ENCODE peak calls at places on chromosomes 7 and 10, in ten cellular contexts. J is A549; M is upper lobe of right lung; L is heart right ventricle; D is transverse colon; G is neural progenitor cell; Z is left ventricle myocardium inferior; F is lower lobe of right lung; Y is neuronal stem cell; A is CD4-positive, alpha-beta memory T cell. I is an unnamed sample. For H3K9me3 and H3K4me1, the result is how much of the 10 kb centered on the place peaks cover.

GRCh38 chr10:94423627-94424026 is 21.3 kb downstream of the TBC1D12 start:
- DNase-seq in J (no peak), M (no peak), L (no peak), D (no peak), G (no peak), Z (no peak), F (no peak), Y (no peak), A (no peak), I (no peak)

GRCh38 chr10:97422921-97423420 is 3.0 kb upstream of the PGAM1 start:
- DNase-seq in J (no peak), M (no peak), L (no peak), D (no peak), G (no peak), Z (no peak), F (no peak), Y (no peak), A (no peak), I (no peak)

GRCh38 chr10:84269773-84270172 is 24.9 kb downstream of the RGR start:
- DNase-seq in J (no peak), M (no peak), L (no peak), D (no peak), G (no peak), Z (no peak), F (no peak), Y (no peak), A (no peak), I (peak)

GRCh38 chr7:72504057-72504456 is 91.9 kb upstream of the CALN1 start:
- DNase-seq in J (no peak), M (no peak), L (no peak), D (no peak), G (no peak), Z (no peak), F (no peak), Y (no peak), A (no peak), I (no peak)

GRCh38 chr7:96327429-96327828 is 5.5 kb upstream of the SLC25A13 start:
- DNase-seq in J (no peak), M (no peak), L (no peak), D (peak), G (no peak), Z (no peak), F (no peak), Y (no peak), A (no peak), I (no peak)

GRCh38 chr10:12657489-12657888 is 308.1 kb downstream of the CAMK1D start:
- DNase-seq in J (no peak), M (no peak), L (no peak), D (no peak), G (no peak), Z (no peak), F (no peak), Y (no peak), A (no peak), I (no peak)

GRCh38 chr7:151083071-151083823 is at the start of gene TMUB1:
- DNase-seq in J (peak), M (peak), L (peak), D (peak), G (peak), Z (peak), F (peak), Y (no peak), A (peak), I (peak)

GRCh38 chr7:621572-622285 is 102.1 kb upstream of the PDGFA start:
- DNase-seq in J (no peak), M (peak), L (no peak), D (peak), G (no peak), Z (no peak), F (no peak), Y (no peak), A (no peak), I (no peak)

GRCh38 chr10:75014516-75015230 is 96.8 kb upstream of the SAMD8 start:
- DNase-seq in J (no peak), M (no peak), L (no peak), D (no peak), G (no peak), Z (no peak), F (no peak), Y (no peak), A (peak), I (no peak)

GRCh38 chr10:128642502-128642901 is 516.3 kb upstream of the MKI67 start:
- DNase-seq in J (no peak), M (no peak), L (no peak), D (no peak), G (no peak), Z (no peak), F (no peak), Y (no peak), A (no peak), I (no peak)

GRCh38 chr10:69449841-69450240 is 1.4 kb upstream of the TSPAN15 start:
- DNase-seq in J (peak), M (peak), L (peak), D (peak), G (peak), Z (no peak), F (peak), Y (peak), A (peak), I (peak)

GRCh38 chr7:93171606-93172226 is 23.5 kb upstream of the SAMD9L start:
- DNase-seq in J (no peak), M (no peak), L (no peak), D (no peak), G (no peak), Z (no peak), F (no peak), Y (no peak), A (no peak), I (no peak)

GRCh38 chr10:12045610-12046009 is 3.0 kb upstream of the UPF2 start:
- DNase-seq in J (no peak), M (no peak), L (no peak), D (no peak), G (no peak), Z (no peak), F (no peak), Y (no peak), A (no peak), I (no peak)

GRCh38 chr10:99394256-99394655 is 36.2 kb downstream of the GOT1 start:
- DNase-seq in J (no peak), M (no peak), L (no peak), D (no peak), G (no peak), Z (no peak), F (no peak), Y (no peak), A (no peak), I (no peak)

GRCh38 chr7:139860090-139860773 is 31.2 kb downstream of the TBXAS1 start:
- DNase-seq in J (no peak), M (peak), L (no peak), D (peak), G (no peak), Z (peak), F (peak), Y (no peak), A (no peak), I (no peak)

GRCh38 chr7:50821457-50821977 is 38.8 kb upstream of the GRB10 start:
- DNase-seq in J (peak), M (no peak), L (no peak), D (no peak), G (peak), Z (no peak), F (no peak), Y (no peak), A (no peak), I (no peak)

GRCh38 chr10:37976091-37976879 is at the start of gene ZNF25:
- DNase-seq in J (peak), M (peak), L (peak), D (peak), G (peak), Z (peak), F (peak), Y (peak), A (peak), I (peak)

GRCh38 chr10:49176310-49177268 is 11.6 kb downstream of the TMEM273 start:
- DNase-seq in J (no peak), M (no peak), L (peak), D (no peak), G (no peak), Z (peak), F (no peak), Y (no peak), A (no peak), I (no peak)

GRCh38 chr7:30224511-30225031 is 59.8 kb upstream of the ZNRF2 start:
- DNase-seq in J (no peak), M (no peak), L (no peak), D (no peak), G (no peak), Z (no peak), F (peak), Y (no peak), A (no peak), I (peak)

GRCh38 chr7:129262333-129262732 is 37.5 kb downstream of the AHCYL2 start:
- DNase-seq in J (no peak), M (no peak), L (no peak), D (no peak), G (no peak), Z (no peak), F (no peak), Y (no peak), A (no peak), I (peak)

GRCh38 chr7:94008537-94008936 is 4.4 kb upstream of the BET1 start:
- DNase-seq in J (no peak), M (no peak), L (no peak), D (no peak), G (no peak), Z (no peak), F (no peak), Y (no peak), A (no peak), I (no peak)

GRCh38 chr10:87860156-87860795 is 3.1 kb downstream of the KLLN start:
- DNase-seq in J (peak), M (no peak), L (peak), D (no peak), G (peak), Z (no peak), F (no peak), Y (no peak), A (peak), I (no peak)

GRCh38 chr10:87862644-87863101 is 660 bp downstream of the KLLN start:
- DNase-seq in J (no peak), M (no peak), L (no peak), D (no peak), G (peak), Z (no peak), F (no peak), Y (no peak), A (no peak), I (no peak)

GRCh38 chr10:87861566-87861952 is 1.8 kb downstream of the KLLN start:
- DNase-seq in J (no peak), M (peak), L (peak), D (peak), G (peak), Z (peak), F (peak), Y (no peak), A (no peak), I (no peak)

GRCh38 chr10:87861953-87862643 is 1.2 kb downstream of the KLLN start:
- DNase-seq in J (peak), M (peak), L (peak), D (peak), G (peak), Z (peak), F (peak), Y (peak), A (peak), I (peak)

GRCh38 chr10:87861034-87861433 is 2.3 kb downstream of the KLLN start:
- DNase-seq in J (no peak), M (no peak), L (no peak), D (no peak), G (no peak), Z (no peak), F (no peak), Y (no peak), A (no peak), I (no peak)
- H3K4me3 ChIP-seq in J (no peak), M (peak), L (peak), D (no peak), G (peak), Z (peak), F (peak), Y (no peak), A (no peak), I (no peak)

DNA sequence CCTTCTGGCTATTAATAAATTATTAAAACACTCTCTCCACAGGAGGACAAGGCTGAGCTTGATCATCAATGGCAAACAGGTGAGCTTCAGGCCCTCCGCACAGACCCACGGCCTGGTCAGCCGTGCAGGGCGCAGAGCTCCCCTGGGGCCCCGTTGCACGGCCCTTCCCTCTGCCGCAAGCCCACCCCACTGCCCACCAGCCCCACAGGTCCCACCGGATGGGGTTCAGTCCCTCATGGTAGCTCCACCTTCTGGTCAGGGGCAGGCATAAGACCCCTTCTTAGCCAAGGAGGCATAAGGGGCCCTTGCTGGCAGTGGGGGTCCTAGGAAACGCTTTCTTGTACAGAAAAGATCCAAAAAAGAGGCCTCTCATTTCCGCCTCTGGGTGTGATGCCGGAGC is 84.6 kb downstream of the MAD1L1 start:
- DNase-seq in J (no peak), M (no peak), L (no peak), D (no peak), G (peak), Z (no peak), F (no peak), Y (no peak), A (no peak), I (no peak)
- H3K9me3 ChIP-seq in J (under half), M (under half), L (under half), D (under half), G (under half), Z (under half), F (under half), Y (under half), A (under half), I (under half)

DNA sequence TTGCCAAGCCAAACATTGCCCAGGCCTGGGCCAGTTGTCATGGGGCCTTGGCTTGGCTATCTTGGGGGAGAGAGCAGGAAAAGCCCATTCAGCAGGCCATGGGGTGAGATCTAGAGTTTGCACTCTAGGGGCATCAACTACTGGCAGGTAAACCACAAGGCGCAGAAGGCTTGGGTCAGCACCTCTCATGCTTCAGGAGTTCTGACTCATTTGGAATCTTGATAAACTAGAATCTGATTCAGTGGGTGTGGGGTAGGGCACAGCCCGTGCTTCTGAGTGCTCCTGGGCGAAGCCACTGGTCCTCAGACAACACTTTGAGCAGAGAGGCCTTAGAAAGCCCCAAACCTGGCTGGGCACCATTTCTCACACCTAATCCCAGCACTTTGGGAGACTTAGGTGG is 81.1 kb downstream of the RGS10 start:
- DNase-seq in J (no peak), M (no peak), L (no peak), D (no peak), G (no peak), Z (no peak), F (no peak), Y (no peak), A (no peak), I (no peak)
- H3K4me1 ChIP-seq in J (under half), M (under half), L (under half), D (under half), G (under half), Z (under half), F (under half), Y (under half), A (under half), I (under half)

DNA sequence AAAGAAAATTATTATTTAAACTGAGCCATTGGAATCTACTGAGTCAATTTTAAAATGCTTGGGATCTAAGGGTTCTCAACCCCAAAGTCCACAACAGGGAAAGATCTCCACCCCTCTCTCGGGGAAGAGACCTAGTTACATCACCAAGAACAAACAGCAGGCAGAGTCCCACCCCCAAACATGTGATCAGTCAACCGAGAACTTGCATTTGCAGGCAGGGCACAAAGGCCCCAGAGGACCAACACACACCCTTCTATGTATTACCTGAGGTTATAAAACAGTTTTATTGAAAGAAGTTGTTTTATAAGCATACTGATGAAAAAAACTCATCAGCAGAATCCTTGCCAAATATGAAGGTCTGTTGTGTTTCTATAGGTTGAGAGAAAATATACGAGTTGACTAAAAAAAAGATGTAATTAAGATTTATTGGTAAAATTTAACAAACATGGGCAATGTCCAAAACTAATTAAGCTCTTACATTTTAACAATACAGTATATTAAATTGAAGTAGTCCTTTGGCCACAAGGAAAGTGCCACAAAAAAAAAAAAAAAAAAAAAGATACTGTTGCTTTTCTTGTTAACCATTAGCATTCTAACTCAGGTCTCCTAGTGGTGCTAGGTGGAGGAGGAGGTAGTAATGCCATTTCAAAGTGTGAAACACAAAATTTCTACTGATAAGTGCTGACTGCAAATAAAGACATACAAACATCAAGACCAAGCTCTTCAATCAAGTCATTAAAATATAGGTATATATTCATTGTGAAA is 975 bp upstream of the USP54 start:
- DNase-seq in J (peak), M (peak), L (peak), D (peak), G (peak), Z (peak), F (peak), Y (peak), A (no peak), I (peak)
- H3K4me3 ChIP-seq in J (peak), M (peak), L (no peak), D (no peak), G (peak), Z (peak), F (peak), Y (no peak), A (no peak), I (peak)

GRCh38 chr7:138538518-138538917 is 78.5 kb downstream of the TRIM24 start:
- DNase-seq in J (no peak), M (no peak), L (no peak), D (no peak), G (no peak), Z (no peak), F (no peak), Y (no peak), A (no peak), I (no peak)
- H3K9me3 ChIP-seq in J (under half), M (under half), L (under half), D (under half), G (under half), Z (under half), F (under half), Y (under half), A (under half), I (under half)

GRCh38 chr10:132461103-132461682 is 64.2 kb downstream of the PWWP2B start:
- DNase-seq in J (no peak), M (no peak), L (no peak), D (no peak), G (no peak), Z (peak), F (no peak), Y (no peak), A (no peak), I (no peak)
- H3K4me1 ChIP-seq in J (under half), M (under half), L (under half), D (half or more), G (under half), Z (half or more), F (under half), Y (under half), A (under half), I (under half)

GRCh38 chr10:86366902-86367338 is 325 bp upstream of the GRID1 start:
- DNase-seq in J (no peak), M (no peak), L (no peak), D (no peak), G (no peak), Z (no peak), F (no peak), Y (no peak), A (no peak), I (peak)
- H3K4me3 ChIP-seq in J (peak), M (peak), L (peak), D (peak), G (peak), Z (peak), F (peak), Y (peak), A (no peak), I (peak)

GRCh38 chr10:3511483-3511882 is 273.5 kb downstream of the KLF6 start:
- DNase-seq in J (no peak), M (no peak), L (no peak), D (no peak), G (no peak), Z (no peak), F (no peak), Y (no peak), A (no peak), I (no peak)

GRCh38 chr10:3516626-3517255 is 268.3 kb downstream of the KLF6 start:
- DNase-seq in J (no peak), M (no peak), L (no peak), D (no peak), G (no peak), Z (no peak), F (no peak), Y (no peak), A (no peak), I (no peak)

GRCh38 chr10:3512263-3512662 is 272.7 kb downstream of the KLF6 start:
- DNase-seq in J (no peak), M (no peak), L (no peak), D (no peak), G (no peak), Z (no peak), F (no peak), Y (no peak), A (no peak), I (no peak)

GRCh38 chr10:3514691-3515090 is 270.3 kb downstream of the KLF6 start:
- DNase-seq in J (no peak), M (no peak), L (no peak), D (no peak), G (no peak), Z (peak), F (no peak), Y (no peak), A (no peak), I (no peak)

GRCh38 chr10:3516191-3516590 is 268.8 kb downstream of the KLF6 start:
- DNase-seq in J (no peak), M (no peak), L (no peak), D (no peak), G (peak), Z (no peak), F (no peak), Y (peak), A (no peak), I (no peak)
- H3K9me3 ChIP-seq in J (under half), M (under half), L (under half), D (under half), G (under half), Z (under half), F (under half), Y (under half), A (under half), I (under half)

GRCh38 chr7:73827568-73828106 is 3.2 kb upstream of the CLDN4 start:
- DNase-seq in J (peak), M (peak), L (no peak), D (peak), G (no peak), Z (no peak), F (peak), Y (no peak), A (no peak), I (no peak)
- H3K4me1 ChIP-seq in J (half or more), M (under half), L (under half), D (under half), G (under half), Z (under half), F (under half), Y (under half), A (under half), I (under half)

GRCh38 chr7:106346167-106346677 is 61.4 kb upstream of the NAMPT start:
- DNase-seq in J (no peak), M (no peak), L (no peak), D (no peak), G (no peak), Z (no peak), F (no peak), Y (no peak), A (no peak), I (peak)
- H3K4me3 ChIP-seq in J (no peak), M (no peak), L (no peak), D (no peak), G (no peak), Z (no peak), F (no peak), Y (no peak), A (no peak), I (no peak)